ENCODE peak calls at places on chromosome 21, in seven cellular contexts. D is T-helper 1 cell, F is LoVo, Y is Caco-2, K is NCI-H1092 treated with DMSO at 0.1 percent for 48 hours, R is SW480, X is GM23338. W is an unnamed sample.

GRCh38 chr21:31988492-31989285 is 115.9 kb downstream of the HUNK start:
- DNase-seq in Y (no peak), D (no peak), K (no peak), F (no peak), X (no peak), R (no peak), W (no peak)

GRCh38 chr21:43269461-43269860 is 100.7 kb downstream of the CRYAA start:
- DNase-seq in K (no peak), Y (no peak), D (peak), X (peak), R (no peak), F (no peak), W (no peak)

GRCh38 chr21:36710729-36711048 is 11.8 kb downstream of the SIM2 start:
- DNase-seq in K (no peak), R (no peak), Y (peak), D (no peak), X (peak), F (no peak), W (no peak)

GRCh38 chr21:43789276-43790052 is at the start of gene RRP1:
- DNase-seq in F (peak), R (peak), Y (peak), K (peak), X (peak), D (peak), W (peak)

GRCh38 chr21:38337793-38338192 is 81.0 kb downstream of the KCNJ15 start:
- DNase-seq in F (no peak), D (no peak), R (no peak), K (no peak), X (no peak), Y (no peak), W (no peak)

GRCh38 chr21:42563261-42564045 is 49.8 kb downstream of the SLC37A1 start:
- DNase-seq in D (no peak), K (no peak), Y (peak), F (no peak), X (no peak), R (no peak), W (no peak)

GRCh38 chr21:40681164-40681859 is 165.6 kb downstream of the DSCAM start:
- DNase-seq in F (no peak), Y (no peak), D (no peak), K (peak), X (no peak), R (no peak), W (no peak)

GRCh38 chr21:19245188-19245580 is 841.6 kb upstream of the TMPRSS15 start:
- DNase-seq in X (no peak), Y (no peak), R (no peak), K (no peak), D (no peak), F (no peak), W (no peak)

GRCh38 chr21:28207776-28208175 is 784.9 kb downstream of the LTN1 start:
- DNase-seq in X (no peak), Y (no peak), F (no peak), R (no peak), D (no peak), K (no peak), W (no peak)

GRCh38 chr21:34807881-34808568 is 139.2 kb downstream of the CLIC6 start:
- DNase-seq in D (peak), Y (no peak), K (no peak), F (peak), R (peak), X (no peak), W (no peak)

GRCh38 chr21:16218682-16219343 is 489.0 kb downstream of the USP25 start:
- DNase-seq in F (no peak), Y (no peak), D (no peak), X (no peak), R (no peak), K (no peak), W (no peak)

GRCh38 chr21:45980271-45980670 is 1.3 kb upstream of the COL6A1 start:
- DNase-seq in F (no peak), Y (no peak), X (no peak), D (no peak), R (no peak), K (no peak), W (no peak)

GRCh38 chr21:45997495-45998275 is 16.1 kb downstream of the COL6A1 start:
- DNase-seq in X (no peak), F (no peak), Y (peak), R (no peak), K (no peak), D (no peak), W (no peak)

GRCh38 chr21:39647476-39647875 is 34.7 kb downstream of the B3GALT5 start:
- DNase-seq in R (peak), K (no peak), F (peak), X (no peak), D (no peak), Y (no peak), W (no peak)

GRCh38 chr21:39384674-39385298 is 35.9 kb upstream of the HMGN1 start:
- DNase-seq in R (peak), X (no peak), Y (no peak), K (no peak), F (no peak), D (no peak), W (no peak)

GRCh38 chr21:42063578-42064521 is 7.3 kb upstream of the UMODL1 start:
- DNase-seq in D (peak), R (peak), Y (no peak), X (peak), F (no peak), K (peak), W (no peak)